ENCODE peak calls at places on chromosomes 1 and 21, in nine cellular contexts. I, U, L, H, E, A, Z, D and B are unnamed samples.
A peak's percentile ranks its signal among the peaks of the same experiment; 100 is the strongest.

GRCh38 chr1:26993237-26994019 is at the start of gene TRNP1:
- DNase-seq in I (peak; percentile 81), E (peak; percentile 97), D (peak; percentile 99), Z (peak; percentile 86), H (peak; percentile 73), U (peak; percentile 91), L (peak; percentile 91), A (peak; percentile 78), B (peak; percentile 86)

GRCh38 chr1:219963432-219963831 is 35.1 kb upstream of the SLC30A10 start:
- DNase-seq in U (no peak), Z (no peak), D (no peak), H (no peak), I (no peak), E (no peak), A (no peak), L (no peak), B (peak; percentile 39)

GRCh38 chr1:106055900-106056299 is 1000.6 kb upstream of the PRMT6 start:
- DNase-seq in U (no peak), L (no peak), I (no peak), A (no peak), H (no peak), E (no peak), D (no peak), Z (no peak), B (no peak)

GRCh38 chr1:208787219-208787618 is 543.0 kb upstream of the PLXNA2 start:
- DNase-seq in L (no peak), U (no peak), Z (no peak), A (no peak), E (no peak), I (no peak), H (no peak), D (no peak), B (no peak)

GRCh38 chr1:163822933-163823511 is 501.3 kb downstream of the NUF2 start:
- DNase-seq in A (no peak), H (no peak), I (no peak), E (no peak), U (no peak), D (no peak), L (no peak), Z (no peak), B (no peak)

GRCh38 chr1:156750932-156751723 is at the start of gene HDGF:
- DNase-seq in D (peak; percentile 64), H (peak; percentile 50), L (peak; percentile 35), I (peak; percentile 80), A (no peak), Z (peak; percentile 81), U (peak; percentile 73), E (peak; percentile 82), B (peak; percentile 68)

GRCh38 chr1:89660086-89660946 is 27.4 kb downstream of the LRRC8C start:
- DNase-seq in I (no peak), E (no peak), U (peak; percentile 77), A (peak; percentile 20), H (no peak), L (no peak), D (no peak), Z (no peak), B (no peak)

GRCh38 chr1:221777434-221778072 is 35.7 kb upstream of the DUSP10 start:
- DNase-seq in I (no peak), U (no peak), A (no peak), H (no peak), Z (no peak), L (no peak), D (no peak), E (no peak), B (no peak)

GRCh38 chr1:159008744-159009188 is 941 bp upstream of the IFI16 start:
- DNase-seq in H (no peak), L (no peak), E (no peak), Z (no peak), I (no peak), D (no peak), A (peak; percentile 16), U (no peak), B (no peak)

GRCh38 chr1:27342778-27343638 is 1.2 kb downstream of the SYTL1 start:
- DNase-seq in L (no peak), A (no peak), D (peak; percentile 64), U (no peak), H (peak; percentile 42), I (peak; percentile 82), E (peak; percentile 79), Z (peak; percentile 79), B (peak; percentile 88)

GRCh38 chr1:47655521-47656300 is 217.9 kb downstream of the FOXD2 start:
- DNase-seq in A (no peak), E (peak; percentile 22), Z (peak; percentile 7), H (no peak), U (no peak), L (no peak), I (no peak), D (no peak), B (no peak)

GRCh38 chr1:172388490-172388889 is 32.0 kb upstream of the C1orf105 start:
- DNase-seq in L (no peak), E (no peak), I (no peak), U (no peak), Z (no peak), A (no peak), H (no peak), D (no peak), B (no peak)

DNA sequence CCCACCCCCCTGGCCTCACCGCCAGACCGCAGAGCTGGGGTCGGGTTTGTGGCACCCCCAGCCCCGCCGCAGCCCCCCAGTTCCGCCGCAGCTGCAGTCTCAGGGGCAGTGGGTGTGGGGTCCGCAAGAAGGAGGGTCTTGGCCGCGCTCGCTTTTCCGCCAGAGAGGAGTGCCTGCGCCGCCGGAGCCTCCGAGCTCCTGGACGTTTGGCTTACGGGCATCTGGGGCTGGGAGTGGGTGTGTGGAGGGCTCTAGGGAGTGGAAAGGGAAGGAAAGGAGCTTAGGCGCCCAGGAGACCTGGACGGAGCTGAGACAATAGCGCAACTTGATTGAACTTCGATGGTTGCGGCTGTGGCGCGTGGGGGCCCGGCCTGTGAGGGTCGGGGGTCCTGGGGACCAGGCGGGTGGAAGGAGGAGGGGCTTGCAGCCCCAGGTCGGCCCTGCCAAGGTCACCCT is 88.8 kb upstream of the IPO9 start:
- DNase-seq in L (no peak), A (no peak), U (peak; percentile 61), D (no peak), I (no peak), H (peak; percentile 39), Z (no peak), E (peak; percentile 86), B (no peak)
- H3K27ac ChIP-seq in L (no peak overlapping the region), A (no peak overlapping the region), U (peak overlapping the region; percentile 76), D (no peak overlapping the region), I (peak overlapping the region; percentile 69), H (peak overlapping the region; percentile 18), Z (peak overlapping the region; percentile 95), E (no peak overlapping the region), B (peak overlapping the region; percentile 40)

DNA sequence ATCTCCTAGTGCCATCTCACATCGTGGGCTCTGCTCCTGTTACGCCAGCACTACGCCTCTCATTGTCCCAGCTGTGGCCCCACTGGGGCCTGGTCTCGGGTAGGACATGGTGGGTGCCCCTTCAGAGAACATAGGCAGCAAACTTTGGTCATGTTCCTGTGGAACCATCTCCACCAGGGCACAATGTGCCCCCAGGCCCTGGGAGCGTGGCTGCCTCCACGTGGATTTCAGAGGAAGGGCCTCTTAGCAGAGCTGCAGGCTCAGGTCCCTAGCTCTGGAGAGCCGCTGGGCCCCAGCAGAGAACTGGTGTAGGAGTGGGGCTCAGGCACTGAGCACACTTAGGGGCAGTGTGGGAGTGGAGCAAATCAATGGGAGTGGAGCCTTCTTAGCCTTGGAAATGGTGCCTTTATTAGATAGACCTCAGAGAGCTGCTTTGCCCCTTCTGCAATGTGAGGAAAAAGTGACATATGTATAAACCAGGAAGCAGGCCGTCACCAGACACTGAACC is 460.0 kb downstream of the NCAM2 start:
- DNase-seq in Z (no peak), D (no peak), H (no peak), A (no peak), L (no peak), I (no peak), E (no peak), U (no peak), B (no peak)
- H3K9me3 ChIP-seq in Z (no peaks in the 10 kb centered on the region), D (no peaks in the 10 kb centered on the region), H (no peaks in the 10 kb centered on the region), A (no peaks in the 10 kb centered on the region), L (no peaks in the 10 kb centered on the region), I (no peaks in the 10 kb centered on the region), E (no peaks in the 10 kb centered on the region), U (no peaks in the 10 kb centered on the region), B (no peaks in the 10 kb centered on the region)

GRCh38 chr1:234658143-234658542 is 48.2 kb upstream of the IRF2BP2 start:
- DNase-seq in A (peak; percentile 73), E (peak; percentile 65), I (peak; percentile 62), L (peak; percentile 48), D (no peak), U (peak; percentile 82), H (peak; percentile 45), Z (no peak), B (peak; percentile 86)

GRCh38 chr1:234662148-234662547 is 52.2 kb upstream of the IRF2BP2 start:
- DNase-seq in L (no peak), I (no peak), H (peak; percentile 63), E (no peak), A (no peak), D (no peak), U (no peak), Z (no peak), B (no peak)

GRCh38 chr1:234659538-234659937 is 49.6 kb upstream of the IRF2BP2 start:
- DNase-seq in A (peak; percentile 89), Z (no peak), D (no peak), I (no peak), E (no peak), U (peak; percentile 94), H (peak; percentile 17), L (peak; percentile 83), B (no peak)

GRCh38 chr1:234661249-234661928 is 51.4 kb upstream of the IRF2BP2 start:
- DNase-seq in U (no peak), Z (no peak), E (no peak), L (no peak), H (peak; percentile 27), D (no peak), I (no peak), A (no peak), B (no peak)

DNA sequence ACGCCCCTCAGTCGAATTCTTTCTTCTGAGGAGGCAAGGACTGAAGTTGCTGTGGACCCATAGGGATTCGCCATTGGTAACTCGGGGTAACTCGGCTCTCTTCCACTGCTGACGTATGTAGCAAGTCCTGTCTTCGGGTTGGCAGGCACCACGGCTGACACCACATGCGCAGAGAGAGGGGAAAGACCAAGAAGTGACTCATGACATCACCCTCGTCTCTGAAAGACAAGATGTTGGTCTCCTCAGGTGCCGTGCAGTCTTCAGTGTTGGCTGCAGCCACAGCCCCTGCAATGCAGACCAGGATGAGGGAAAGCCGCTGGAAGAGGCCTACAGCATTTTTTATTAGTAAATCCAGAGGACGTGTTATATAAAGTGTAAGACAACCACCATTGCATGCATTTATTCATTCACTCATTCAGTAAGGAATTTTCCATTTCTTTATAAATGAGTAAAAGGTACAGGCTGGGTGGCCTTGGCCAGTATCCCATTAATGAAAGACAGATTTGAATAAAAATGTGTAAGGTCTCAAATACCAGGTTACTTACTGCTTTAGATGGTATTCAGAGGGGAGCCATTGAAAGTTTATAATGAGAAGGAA is 50.7 kb upstream of the IRF2BP2 start:
- DNase-seq in E (no peak), Z (no peak), D (no peak), H (peak; percentile 16), I (no peak), A (no peak), U (no peak), L (no peak), B (no peak)
- H3K27ac ChIP-seq in E (no peak overlapping the region), Z (no peak overlapping the region), D (no peak overlapping the region), H (no peak overlapping the region), I (no peak overlapping the region), A (no peak overlapping the region), U (no peak overlapping the region), L (peak overlapping the region; percentile 81), B (peak overlapping the region; percentile 23)

DNA sequence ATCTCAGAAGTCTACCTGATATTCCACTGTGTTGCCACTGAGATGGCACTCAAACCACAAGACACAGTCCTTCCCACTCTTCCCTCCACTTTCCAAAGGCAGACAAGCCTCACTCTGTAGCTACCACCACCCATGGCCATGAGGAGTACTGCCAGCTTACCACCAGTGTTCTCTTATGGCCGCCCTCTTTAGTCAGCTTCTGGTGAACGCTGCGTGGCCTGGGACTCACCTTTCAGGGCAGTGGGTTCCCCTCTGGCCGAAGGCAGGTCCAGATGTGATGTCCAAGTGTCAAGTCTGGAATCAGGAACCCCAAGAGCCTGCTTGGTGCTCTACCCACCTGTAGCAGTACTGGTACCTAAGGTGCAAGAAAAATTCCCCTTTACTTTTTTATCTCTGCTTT is 580.8 kb downstream of the LRRIQ3 start:
- DNase-seq in E (no peak), Z (no peak), A (no peak), U (no peak), H (no peak), D (no peak), L (no peak), I (no peak), B (no peak)
- H3K9me3 ChIP-seq in E (no peaks in the 10 kb centered on the region), Z (no peaks in the 10 kb centered on the region), A (peaks cover 18% of the 10 kb centered on the region), U (no peaks in the 10 kb centered on the region), H (no peaks in the 10 kb centered on the region), D (no peaks in the 10 kb centered on the region), L (no peaks in the 10 kb centered on the region), I (no peaks in the 10 kb centered on the region), B (no peaks in the 10 kb centered on the region)